ENCODE peak calls at places on chromosomes 11 and 22, in four cellular contexts. G is K562, U is HepG2, S is GM12878. I is an unnamed sample.

GRCh38 chr11:102666331-102666957 is 39.1 kb downstream of the MMP27 start:
- DNase-seq in U (peak; percentile 46), G (peak; percentile 58), S (no peak), I (peak; percentile 62)

GRCh38 chr11:44555031-44555800 is 10.2 kb upstream of the CD82 start:
- DNase-seq in S (no peak), G (no peak), U (no peak), I (no peak)

GRCh38 chr11:14267861-14268635 is 90.9 kb downstream of the RRAS2 start:
- DNase-seq in U (no peak), S (no peak), G (no peak), I (no peak)

GRCh38 chr11:2653930-2654739 is 45.7 kb downstream of the KCNQ1OT1 start:
- DNase-seq in S (no peak), U (no peak), G (peak; percentile 4), I (peak; percentile 6)

GRCh38 chr22:39382410-39382809 is 17.2 kb upstream of the TAB1 start:
- DNase-seq in U (no peak), G (no peak), S (peak; percentile 62), I (no peak)

GRCh38 chr11:76119032-76119431 is 87.3 kb downstream of the WNT11 start:
- DNase-seq in U (no peak), S (no peak), G (no peak), I (no peak)

GRCh38 chr11:127445476-127445875 is 444.9 kb upstream of the KIRREL3 start:
- DNase-seq in G (no peak), U (no peak), S (no peak), I (no peak)

GRCh38 chr11:120208777-120209176 is 2.1 kb upstream of the OAF start:
- DNase-seq in S (no peak), G (no peak), U (peak; percentile 86), I (no peak)

GRCh38 chr22:21697021-21697771 is 31.4 kb downstream of the PPIL2 start:
- DNase-seq in U (no peak), G (no peak), S (no peak), I (no peak)

GRCh38 chr11:2585566-2586090 is 114.2 kb downstream of the KCNQ1OT1 start:
- DNase-seq in G (no peak), S (no peak), U (no peak), I (no peak)

GRCh38 chr11:116871248-116871647 is 33.8 kb upstream of the APOA1 start:
- DNase-seq in S (no peak), G (no peak), U (no peak), I (no peak)

GRCh38 chr11:45985212-45985611 is 62.8 kb downstream of the LARGE2 start:
- DNase-seq in G (no peak), S (no peak), U (no peak), I (no peak)

GRCh38 chr11:69220581-69221051 is 64.9 kb downstream of the SMIM38 start:
- DNase-seq in U (no peak), S (no peak), G (no peak), I (no peak)

GRCh38 chr11:67060111-67060522 is 3.5 kb downstream of the RHOD start:
- DNase-seq in U (no peak), S (no peak), G (no peak), I (no peak)

GRCh38 chr22:50561401-50562074 is 1.2 kb downstream of the SYCE3 start:
- DNase-seq in G (no peak), S (no peak), U (no peak), I (no peak)

GRCh38 chr11:72646472-72646871 is 27.8 kb downstream of the PDE2A start:
- DNase-seq in U (no peak), G (no peak), S (no peak), I (no peak)

GRCh38 chr11:292211-293121 is 3.5 kb downstream of the PGGHG start:
- DNase-seq in S (no peak), G (no peak), U (no peak), I (no peak)

GRCh38 chr11:73761403-73761945 is 600 bp upstream of the RAB6A start:
- DNase-seq in U (no peak), G (no peak), S (no peak), I (no peak)

GRCh38 chr11:77183421-77183984 is 55.5 kb downstream of the MYO7A start:
- DNase-seq in G (no peak), S (no peak), U (no peak), I (no peak)

GRCh38 chr11:2975594-2975993 is 16.5 kb downstream of the NAP1L4 start:
- DNase-seq in G (peak; percentile 38), S (no peak), U (peak; percentile 50), I (peak; percentile 57)

GRCh38 chr11:69584160-69584559 is 56.8 kb upstream of the CCND1 start:
- DNase-seq in U (no peak), S (no peak), G (no peak), I (no peak)

GRCh38 chr11:27718853-27719574 is 18.8 kb upstream of the BDNF start:
- DNase-seq in G (no peak), S (no peak), U (no peak), I (peak; percentile 42)

GRCh38 chr22:44304354-44304753 is 8.4 kb downstream of the SHISAL1 start:
- DNase-seq in G (no peak), S (no peak), U (no peak), I (no peak)

GRCh38 chr11:134386945-134387344 is 25.1 kb downstream of the B3GAT1 start:
- DNase-seq in G (no peak), S (no peak), U (no peak), I (no peak)

GRCh38 chr22:40401532-40401931 is 31.1 kb downstream of the SGSM3 start:
- DNase-seq in S (no peak), G (no peak), U (no peak), I (no peak)

GRCh38 chr22:19044381-19044780 is 77.8 kb downstream of the DGCR2 start:
- DNase-seq in S (no peak), G (no peak), U (no peak), I (no peak)

GRCh38 chr11:68051191-68052136 is 12.6 kb downstream of the TCIRG1 start:
- DNase-seq in G (no peak), S (no peak), U (no peak), I (no peak)

GRCh38 chr11:9765320-9766101 is 101.6 kb downstream of the SWAP70 start:
- DNase-seq in S (no peak), U (peak; percentile 92), G (no peak), I (no peak)

GRCh38 chr22:27206747-27207133 is 549.4 kb downstream of the MIAT start:
- DNase-seq in U (no peak), S (no peak), G (no peak), I (no peak)

GRCh38 chr11:94705419-94705818 is 62.7 kb upstream of the AMOTL1 start:
- DNase-seq in U (no peak), S (no peak), G (no peak), I (no peak)

GRCh38 chr22:17823226-17823625 is 49.0 kb upstream of the BID start:
- DNase-seq in G (no peak), S (no peak), U (no peak), I (no peak)
- TF ChIP-seq BHLHE40 in G (no peak), S (no peak), U (no peak), I (no peak)

DNA sequence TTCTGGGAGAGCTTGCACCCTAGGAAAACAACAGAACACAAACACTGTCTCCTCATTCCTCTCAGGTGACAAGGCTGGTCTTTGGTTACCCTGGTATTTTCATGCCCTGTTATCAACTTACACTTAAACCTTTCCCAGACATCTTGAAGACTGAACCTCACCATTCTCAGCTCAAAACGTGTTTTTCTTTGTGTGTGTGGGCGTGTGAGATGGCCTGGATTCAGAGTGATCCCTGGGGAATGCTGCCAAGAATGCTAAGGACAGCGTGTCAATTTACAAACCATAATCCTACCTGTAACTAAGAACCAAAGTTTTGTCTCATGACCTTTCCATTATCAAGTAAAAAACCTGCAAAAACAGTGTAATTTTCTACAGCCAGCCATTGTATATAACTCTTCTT is 33.3 kb downstream of the ELF5 start:
- DNase-seq in U (no peak), S (no peak), G (no peak), I (no peak)
- TF ChIP-seq FOXM1 in U (no peak), S (no peak), G (no peak), I (no peak)

GRCh38 chr11:125998267-125998666 is 52.4 kb downstream of the VSIG10L2 start:
- DNase-seq in G (no peak), S (no peak), U (no peak), I (no peak)
- TF ChIP-seq BHLHE40 in G (no peak), S (no peak), U (no peak), I (no peak)

DNA sequence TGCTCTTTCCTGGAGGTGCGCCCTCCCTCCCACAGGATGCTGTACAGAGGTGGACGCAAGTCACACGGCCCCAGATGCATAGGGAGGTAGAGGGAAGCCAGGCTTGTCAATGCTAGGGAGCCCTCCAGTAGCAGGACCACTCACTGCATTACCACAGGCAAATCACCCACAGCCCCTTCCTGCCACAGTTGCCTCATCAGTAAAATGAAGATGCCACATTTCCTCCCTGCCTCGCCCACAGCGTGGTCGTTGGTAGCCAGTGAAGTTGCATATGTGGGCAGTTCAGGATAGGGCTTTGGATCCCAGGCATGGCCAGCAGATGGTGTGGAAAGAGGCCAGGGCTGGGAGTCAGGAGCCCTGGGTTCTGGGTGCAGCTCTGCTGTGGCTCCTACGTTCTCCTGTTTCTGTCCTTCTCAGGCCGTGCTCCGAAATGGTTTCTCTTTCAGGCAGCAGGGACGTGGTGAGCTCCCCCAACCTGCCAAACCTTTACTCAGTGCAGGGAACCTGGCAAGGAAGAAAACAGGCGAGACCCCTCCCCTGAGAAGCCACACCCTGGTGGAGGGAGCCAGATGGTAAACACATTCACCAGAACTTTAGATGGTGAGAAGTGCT is 22.6 kb downstream of the DAGLA start:
- DNase-seq in S (no peak), G (no peak), U (no peak), I (no peak)
- TF ChIP-seq FOXM1 in S (no peak), G (no peak), U (no peak), I (no peak)